ENCODE peak calls at places on chromosomes 11 and 22, in six cellular contexts. G is T-helper 1 cell; D is activated CD8-positive, alpha-beta T cell treated with anti-CD3 and anti-CD28 coated beads for 36 hours; B is fibroblast of the conjunctiva; L is stimulated activated naive CD8-positive, alpha-beta T cell treated with anti-CD3 and anti-CD28 coated beads, Interleukin-15, Interleukin-2, amounts not matched to agents 100 U/mL and 50 U/mL, for 24 hours; U is endothelial cell. I is an unnamed sample.

GRCh38 chr11:103085758-103086365 is 6.1 kb downstream of the DCUN1D5 start:
- DNase-seq in G (no peak), D (no peak), B (no peak), L (no peak), U (no peak), I (no peak)

GRCh38 chr11:60872952-60873524 is 5.7 kb downstream of the ZP1 start:
- DNase-seq in G (no peak), D (no peak), B (peak; percentile 67), L (no peak), U (no peak), I (no peak)

GRCh38 chr11:44638032-44638431 is 72.6 kb downstream of the CD82 start:
- DNase-seq in G (no peak), D (no peak), B (no peak), L (no peak), U (no peak), I (no peak)

GRCh38 chr11:68150029-68150428 is 28.8 kb upstream of the CHKA start:
- DNase-seq in G (no peak), D (no peak), B (no peak), L (no peak), U (peak; percentile 48), I (no peak)

GRCh38 chr22:22892096-22893052 is 4.8 kb downstream of the IGLL5 start:
- DNase-seq in G (no peak), D (no peak), B (no peak), L (no peak), U (no peak), I (no peak)

GRCh38 chr11:65496304-65497140 is 2.3 kb upstream of the MALAT1 start:
- DNase-seq in G (no peak), D (no peak), B (no peak), L (peak; percentile 37), U (no peak), I (peak; percentile 41)

GRCh38 chr22:47056361-47056760 is 293.9 kb downstream of the TBC1D22A start:
- DNase-seq in G (no peak), D (no peak), B (no peak), L (no peak), U (no peak), I (no peak)

GRCh38 chr11:131656839-131657211 is 286.4 kb downstream of the NTM start:
- DNase-seq in G (no peak), D (no peak), B (no peak), L (no peak), U (no peak), I (no peak)

GRCh38 chr11:128399186-128399585 is 188.2 kb downstream of the ETS1 start:
- DNase-seq in G (no peak), D (peak; percentile 12), B (no peak), L (no peak), U (no peak), I (peak; percentile 31)

GRCh38 chr22:24982301-24983056 is 30.0 kb downstream of the KIAA1671 start:
- DNase-seq in G (no peak), D (no peak), B (no peak), L (no peak), U (no peak), I (no peak)

GRCh38 chr11:95565692-95566091 is 223.9 kb downstream of the FAM76B start:
- DNase-seq in G (no peak), D (no peak), B (no peak), L (no peak), U (no peak), I (no peak)

GRCh38 chr11:2437516-2437915 is 6.8 kb downstream of the TRPM5 start:
- DNase-seq in G (no peak), D (no peak), B (no peak), L (no peak), U (no peak), I (no peak)

GRCh38 chr22:45893516-45893915 is 83.4 kb downstream of the WNT7B start:
- DNase-seq in G (no peak), D (no peak), B (no peak), L (no peak), U (no peak), I (no peak)

GRCh38 chr22:20084547-20085413 is 4.7 kb downstream of the DGCR8 start:
- DNase-seq in G (no peak), D (peak; percentile 57), B (no peak), L (peak; percentile 51), U (peak; percentile 52), I (peak; percentile 40)